ENCODE peak calls at places on chromosomes 6 and 20, in five cellular contexts. O is right lobe of liver, Y is stomach, A is GM06990, D is astrocyte of the spinal cord. E is an unnamed sample.

GRCh38 chr6:63943826-63944225 is 308.2 kb downstream of the PHF3 start:
- DNase-seq in D (no peak), O (no peak), Y (no peak), A (no peak), E (no peak)

GRCh38 chr20:37943501-37944455 is 40.9 kb downstream of the VSTM2L start:
- DNase-seq in A (no peak), Y (peak; percentile 22), D (no peak), O (no peak), E (no peak)

GRCh38 chr6:31784270-31784925 is 7.3 kb upstream of the VWA7 start:
- DNase-seq in O (no peak), A (no peak), D (no peak), Y (no peak), E (no peak)

GRCh38 chr6:125974214-125974866 is 12.0 kb upstream of the TRMT11 start:
- DNase-seq in O (no peak), A (no peak), Y (no peak), D (peak; percentile 66), E (no peak)

GRCh38 chr6:35688605-35689322 is at the start of gene FKBP5:
- DNase-seq in A (peak; percentile 92), Y (peak; percentile 97), D (peak; percentile 90), O (peak; percentile 98), E (peak; percentile 62)

GRCh38 chr6:25342784-25343183 is 63.6 kb downstream of the CARMIL1 start:
- DNase-seq in A (no peak), D (no peak), Y (no peak), O (no peak), E (no peak)

GRCh38 chr20:36175016-36175415 is 20.5 kb downstream of the EPB41L1 start:
- DNase-seq in A (no peak), Y (no peak), D (no peak), O (no peak), E (no peak)

GRCh38 chr6:105794870-105795269 is 291.3 kb upstream of the PRDM1 start:
- DNase-seq in O (no peak), D (no peak), Y (no peak), A (no peak), E (no peak)

GRCh38 chr20:36298061-36298460 is 8.1 kb upstream of the DLGAP4 start:
- DNase-seq in D (no peak), A (no peak), Y (no peak), O (no peak), E (no peak)

GRCh38 chr6:129280719-129281118 is 397.8 kb downstream of the LAMA2 start:
- DNase-seq in D (no peak), Y (no peak), O (no peak), A (no peak), E (no peak)

GRCh38 chr6:150145427-150145826 is 2.6 kb downstream of the PPP1R14C start:
- DNase-seq in D (no peak), Y (no peak), O (no peak), A (no peak), E (no peak)

GRCh38 chr6:150143521-150144293 is 863 bp downstream of the PPP1R14C start:
- DNase-seq in Y (no peak), O (no peak), A (no peak), D (no peak), E (no peak)

GRCh38 chr6:150142657-150143501 is at the start of gene PPP1R14C:
- DNase-seq in D (no peak), O (no peak), Y (no peak), A (peak; percentile 29), E (no peak)

GRCh38 chr6:150145830-150146229 is 3.0 kb downstream of the PPP1R14C start:
- DNase-seq in A (no peak), Y (no peak), O (no peak), D (no peak), E (no peak)

DNA sequence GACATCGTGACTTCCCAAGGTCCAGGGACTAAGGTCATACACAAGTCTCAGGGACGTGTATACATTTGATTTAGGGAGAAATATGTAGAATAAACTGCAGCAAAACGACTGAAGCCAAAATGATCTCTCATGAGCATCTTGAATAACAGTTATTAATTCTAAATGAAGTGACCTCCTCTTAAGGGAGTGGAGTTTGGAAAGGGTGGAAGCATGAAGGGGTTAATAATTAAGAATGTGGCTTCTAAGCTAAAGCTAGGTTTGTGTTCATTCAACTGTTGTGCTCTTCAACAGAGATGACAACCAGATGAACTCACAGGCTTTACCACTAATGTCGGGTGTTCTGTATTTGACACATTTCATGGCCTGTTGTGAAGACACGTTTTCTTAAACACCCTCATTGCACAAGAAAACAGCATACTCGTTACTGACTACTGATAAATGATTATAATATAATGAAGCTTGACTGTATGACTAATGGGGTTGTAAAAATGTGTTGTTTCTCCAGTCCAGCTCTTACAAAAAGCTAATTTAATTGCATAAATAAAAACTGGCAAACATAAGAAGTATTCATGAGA is 1.5 kb downstream of the PPP1R14C start:
- DNase-seq in Y (no peak), O (no peak), D (no peak), A (no peak), E (no peak)
- H3K4me3 ChIP-seq in Y (no peak overlapping the region), O (no peak overlapping the region), D (no peak overlapping the region), A (no peak overlapping the region), E (no peak overlapping the region)

GRCh38 chr6:161748535-161749386 is 474.9 kb upstream of the AGPAT4 start:
- DNase-seq in D (no peak), O (no peak), A (no peak), Y (peak; percentile 51), E (peak; percentile 11)
- TF ChIP-seq CTCF in D (peak; percentile 61), O (peak; percentile 49), A (peak; percentile 40), Y (no peak), E (peak; percentile 70)

DNA sequence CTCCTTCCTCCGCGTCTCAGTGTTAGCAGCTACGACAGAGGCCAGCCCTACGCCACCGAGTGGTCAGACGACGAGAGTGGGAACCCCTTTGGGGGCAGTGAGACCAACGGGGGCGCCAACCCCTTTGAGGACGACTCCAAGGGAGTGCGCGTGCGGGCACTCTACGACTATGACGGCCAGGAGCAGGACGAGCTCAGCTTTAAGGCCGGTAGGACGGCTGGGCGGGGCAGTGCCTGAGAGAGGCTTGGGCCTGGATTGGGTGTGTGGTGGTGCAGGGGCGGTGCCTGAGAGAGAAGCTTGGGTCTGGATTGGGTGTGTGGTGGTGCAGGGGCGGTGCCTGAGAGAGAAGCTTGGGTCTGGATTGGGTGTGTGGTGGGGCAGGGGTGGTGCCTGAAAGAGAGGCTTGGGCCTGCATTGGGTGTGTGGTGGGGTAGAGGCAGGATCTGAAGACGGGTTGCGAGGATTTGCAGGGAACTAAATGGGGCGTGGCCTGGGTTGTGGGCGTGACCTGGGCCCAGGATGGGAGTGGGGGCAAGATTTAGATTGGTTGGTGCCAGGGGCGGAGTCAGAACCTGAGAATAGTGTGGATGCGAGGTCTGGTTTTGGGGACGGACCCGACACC is 24.4 kb downstream of the SPDEF start:
- DNase-seq in O (no peak), A (no peak), D (peak; percentile 89), Y (no peak), E (no peak)
- H3K4me3 ChIP-seq in O (no peak overlapping the region), A (no peak overlapping the region), D (peak overlapping the region; percentile 35), Y (no peak overlapping the region), E (no peak overlapping the region)

GRCh38 chr6:33204415-33205171 is at the start of gene HSD17B8:
- DNase-seq in A (peak; percentile 90), D (peak; percentile 88), Y (peak; percentile 96), O (peak; percentile 97), E (peak; percentile 62)
- TF ChIP-seq CTCF in A (no peak), D (no peak), Y (no peak), O (no peak), E (no peak)

DNA sequence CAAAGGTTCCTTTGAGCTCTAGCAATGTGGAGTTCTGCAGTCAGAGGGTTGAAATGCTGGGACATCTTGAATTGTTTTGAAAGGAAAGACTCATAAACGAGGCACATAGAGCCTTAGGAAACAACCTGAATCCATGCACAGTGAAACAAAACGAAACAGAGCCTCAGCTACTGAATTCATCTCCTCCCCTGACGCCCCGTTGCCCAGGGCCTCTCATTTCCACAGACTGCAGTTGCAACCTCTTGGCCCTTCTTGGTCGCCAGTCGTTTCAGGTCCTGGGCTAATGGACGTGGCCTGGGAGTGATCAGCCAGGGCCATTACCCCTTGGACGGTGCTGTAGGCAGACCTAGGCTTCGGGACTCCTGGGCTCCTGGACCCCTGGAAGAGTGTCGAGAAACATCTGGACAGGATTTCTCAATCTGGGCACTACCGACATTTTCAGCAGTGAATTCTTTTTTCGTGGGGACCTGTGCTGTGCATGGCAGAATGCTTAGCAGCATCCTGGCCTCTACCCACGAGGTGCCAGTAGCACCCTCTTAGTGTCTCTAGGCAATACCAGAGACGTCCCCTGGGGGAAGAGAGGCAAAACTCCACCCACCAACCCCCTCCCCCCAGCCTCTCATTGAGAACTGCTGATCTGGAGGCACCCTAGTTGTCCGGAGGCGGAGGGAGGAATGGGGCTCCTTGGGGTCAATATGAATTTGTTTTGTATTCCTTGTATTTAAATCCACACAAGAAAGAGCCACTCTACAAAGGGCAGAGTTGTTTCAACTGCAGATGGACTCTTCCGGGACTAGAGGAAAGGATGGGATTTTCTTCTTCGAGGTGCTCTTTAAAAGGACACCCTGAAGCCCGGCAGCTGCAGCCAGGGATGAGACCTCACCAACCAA is 50.2 kb downstream of the TMEM242 start:
- DNase-seq in D (no peak), A (no peak), Y (no peak), O (no peak), E (no peak)
- H3K4me3 ChIP-seq in D (no peak overlapping the region), A (no peak overlapping the region), Y (no peak overlapping the region), O (no peak overlapping the region), E (no peak overlapping the region)